ENCODE peak calls at places on chromosomes 16 and 17, in five cellular contexts. One of them, this sample, is unnamed.
A peak's percentile ranks its signal among the peaks of the same experiment; 100 is the strongest.

GRCh38 chr16:76639685-76640289 is 362.6 kb downstream of the CNTNAP4 start:
- DNase-seq in IMR-90: peak; percentile 1
- DNase-seq in mesenchymal stem cell: peak; percentile 90
- DNase-seq in H9: peak; percentile 71
- DNase-seq in trophoblast cell: peak; percentile 15
- DNase-seq in this sample: peak; percentile 78

GRCh38 chr16:77660311-77660710 is 62.0 kb upstream of the NUDT7 start:
- DNase-seq in IMR-90: peak; percentile 52
- DNase-seq in mesenchymal stem cell: peak; percentile 69
- DNase-seq in H9: peak; percentile 34
- DNase-seq in trophoblast cell: no peak
- DNase-seq in this sample: peak; percentile 63

GRCh38 chr17:72997559-72997958 is 94.9 kb downstream of the SLC39A11 start:
- DNase-seq in IMR-90: no peak
- DNase-seq in mesenchymal stem cell: peak; percentile 32
- DNase-seq in H9: peak; percentile 5
- DNase-seq in trophoblast cell: peak; percentile 85
- DNase-seq in this sample: no peak

GRCh38 chr17:71084219-71084618 is 914.9 kb downstream of the KCNJ2 start:
- DNase-seq in IMR-90: peak; percentile 22
- DNase-seq in mesenchymal stem cell: peak; percentile 46
- DNase-seq in H9: peak; percentile 78
- DNase-seq in trophoblast cell: peak; percentile 4
- DNase-seq in this sample: peak; percentile 83

GRCh38 chr16:53433930-53434435 is 288 bp upstream of the RBL2 start:
- DNase-seq in IMR-90: peak; percentile 75
- DNase-seq in mesenchymal stem cell: peak; percentile 80
- DNase-seq in H9: no peak
- DNase-seq in trophoblast cell: peak; percentile 31
- DNase-seq in this sample: peak; percentile 90

GRCh38 chr17:63850401-63850800 is 7.9 kb upstream of the SMARCD2 start:
- DNase-seq in IMR-90: no peak
- DNase-seq in mesenchymal stem cell: no peak
- DNase-seq in H9: no peak
- DNase-seq in trophoblast cell: no peak
- DNase-seq in this sample: no peak

GRCh38 chr17:60435244-60436170 is 13.2 kb downstream of the CHCT1 start:
- DNase-seq in IMR-90: peak; percentile 89
- DNase-seq in mesenchymal stem cell: peak; percentile 85
- DNase-seq in H9: peak; percentile 78
- DNase-seq in trophoblast cell: peak; percentile 67
- DNase-seq in this sample: peak; percentile 78

GRCh38 chr17:13725286-13725990 is 123.7 kb upstream of the HS3ST3A1 start:
- DNase-seq in IMR-90: peak; percentile 57
- DNase-seq in mesenchymal stem cell: peak; percentile 73
- DNase-seq in H9: no peak
- DNase-seq in trophoblast cell: no peak
- DNase-seq in this sample: no peak

GRCh38 chr17:57870283-57870635 is 20.4 kb upstream of the MRPS23 start:
- DNase-seq in IMR-90: peak; percentile 61
- DNase-seq in mesenchymal stem cell: no peak
- DNase-seq in H9: no peak
- DNase-seq in trophoblast cell: no peak
- DNase-seq in this sample: no peak
- H3K4me1 ChIP-seq in IMR-90: peaks cover 46% of the 10 kb centered on the region
- H3K4me1 ChIP-seq in mesenchymal stem cell: peaks cover 56% of the 10 kb centered on the region
- H3K4me1 ChIP-seq in H9: peaks cover 12% of the 10 kb centered on the region
- H3K4me1 ChIP-seq in trophoblast cell: peaks cover 33% of the 10 kb centered on the region
- H3K4me1 ChIP-seq in this sample: peaks cover 18% of the 10 kb centered on the region

GRCh38 chr16:72711823-72712222 is 336.1 kb downstream of the ZFHX3 start:
- DNase-seq in IMR-90: no peak
- DNase-seq in mesenchymal stem cell: peak; percentile 6
- DNase-seq in H9: no peak
- DNase-seq in trophoblast cell: no peak
- DNase-seq in this sample: no peak
- H2AK5ac ChIP-seq in IMR-90: no peak overlapping the region
- H2AK5ac ChIP-seq in mesenchymal stem cell: no peak overlapping the region
- H2AK5ac ChIP-seq in H9: no peak overlapping the region
- H2AK5ac ChIP-seq in trophoblast cell: no peak overlapping the region
- H2AK5ac ChIP-seq in this sample: no peak overlapping the region

GRCh38 chr16:56726283-56726682 is 3.6 kb upstream of the NUP93 start:
- DNase-seq in IMR-90: no peak
- DNase-seq in mesenchymal stem cell: no peak
- DNase-seq in H9: no peak
- DNase-seq in trophoblast cell: no peak
- DNase-seq in this sample: no peak

GRCh38 chr16:56729351-56729735 is 586 bp upstream of the NUP93 start:
- DNase-seq in IMR-90: no peak
- DNase-seq in mesenchymal stem cell: no peak
- DNase-seq in H9: no peak
- DNase-seq in trophoblast cell: no peak
- DNase-seq in this sample: no peak

GRCh38 chr16:56728027-56728426 is 1.9 kb upstream of the NUP93 start:
- DNase-seq in IMR-90: no peak
- DNase-seq in mesenchymal stem cell: no peak
- DNase-seq in H9: no peak
- DNase-seq in trophoblast cell: no peak
- DNase-seq in this sample: no peak

GRCh38 chr16:56724191-56724590 is 5.7 kb upstream of the NUP93 start:
- DNase-seq in IMR-90: no peak
- DNase-seq in mesenchymal stem cell: no peak
- DNase-seq in H9: no peak
- DNase-seq in trophoblast cell: no peak
- DNase-seq in this sample: no peak

GRCh38 chr16:56726926-56727325 is 3.0 kb upstream of the NUP93 start:
- DNase-seq in IMR-90: no peak
- DNase-seq in mesenchymal stem cell: no peak
- DNase-seq in H9: no peak
- DNase-seq in trophoblast cell: no peak
- DNase-seq in this sample: no peak
- H3K23ac ChIP-seq in IMR-90: no peak overlapping the region
- H3K23ac ChIP-seq in mesenchymal stem cell: no peak overlapping the region
- H3K23ac ChIP-seq in H9: no peak overlapping the region
- H3K23ac ChIP-seq in trophoblast cell: no peak overlapping the region
- H3K23ac ChIP-seq in this sample: no peak overlapping the region

DNA sequence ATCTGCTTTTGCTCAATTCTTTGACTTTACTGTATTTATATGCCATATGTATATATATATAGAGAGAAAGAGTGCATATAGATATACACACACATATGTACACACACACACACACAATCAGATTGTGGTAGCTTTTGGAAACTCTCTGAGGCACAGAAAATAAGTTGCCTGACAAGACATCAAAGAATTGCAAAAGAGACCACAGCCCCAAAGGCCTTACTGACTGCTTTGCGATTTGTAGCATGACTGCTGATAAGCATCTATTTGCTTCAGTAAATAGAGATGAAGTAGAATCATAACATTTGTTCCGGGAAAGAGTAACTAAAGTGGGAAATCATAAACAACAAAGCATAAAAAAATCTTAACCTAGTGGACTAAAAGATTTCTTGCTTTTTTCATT is 9.4 kb upstream of the AMZ2 start:
- DNase-seq in IMR-90: no peak
- DNase-seq in mesenchymal stem cell: peak; percentile 77
- DNase-seq in H9: no peak
- DNase-seq in trophoblast cell: no peak
- DNase-seq in this sample: no peak
- H3K4me1 ChIP-seq in IMR-90: peaks cover 5% of the 10 kb centered on the region
- H3K4me1 ChIP-seq in mesenchymal stem cell: peaks cover 6% of the 10 kb centered on the region
- H3K4me1 ChIP-seq in H9: no peaks in the 10 kb centered on the region
- H3K4me1 ChIP-seq in trophoblast cell: no peaks in the 10 kb centered on the region
- H3K4me1 ChIP-seq in this sample: no peaks in the 10 kb centered on the region

GRCh38 chr16:30046178-30046577 is 15.1 kb upstream of the TLCD3B start:
- DNase-seq in IMR-90: no peak
- DNase-seq in mesenchymal stem cell: no peak
- DNase-seq in H9: no peak
- DNase-seq in trophoblast cell: no peak
- DNase-seq in this sample: no peak
- H2AK5ac ChIP-seq in IMR-90: no peak overlapping the region
- H2AK5ac ChIP-seq in mesenchymal stem cell: no peak overlapping the region
- H2AK5ac ChIP-seq in H9: no peak overlapping the region
- H2AK5ac ChIP-seq in trophoblast cell: no peak overlapping the region
- H2AK5ac ChIP-seq in this sample: no peak overlapping the region

GRCh38 chr17:80499536-80499935 is 23.1 kb upstream of the NPTX1 start:
- DNase-seq in IMR-90: no peak
- DNase-seq in mesenchymal stem cell: no peak
- DNase-seq in H9: no peak
- DNase-seq in trophoblast cell: no peak
- DNase-seq in this sample: no peak
- H3K23ac ChIP-seq in IMR-90: no peak overlapping the region
- H3K23ac ChIP-seq in mesenchymal stem cell: no peak overlapping the region
- H3K23ac ChIP-seq in H9: no peak overlapping the region
- H3K23ac ChIP-seq in trophoblast cell: no peak overlapping the region
- H3K23ac ChIP-seq in this sample: no peak overlapping the region

GRCh38 chr17:83062818-83063671 is 16.4 kb upstream of the METRNL start:
- DNase-seq in IMR-90: no peak
- DNase-seq in mesenchymal stem cell: no peak
- DNase-seq in H9: peak; percentile 28
- DNase-seq in trophoblast cell: no peak
- DNase-seq in this sample: no peak

GRCh38 chr17:83064021-83064731 is 15.2 kb upstream of the METRNL start:
- DNase-seq in IMR-90: no peak
- DNase-seq in mesenchymal stem cell: no peak
- DNase-seq in H9: peak; percentile 30
- DNase-seq in trophoblast cell: no peak
- DNase-seq in this sample: no peak

GRCh38 chr17:83067071-83067717 is 12.2 kb upstream of the METRNL start:
- DNase-seq in IMR-90: no peak
- DNase-seq in mesenchymal stem cell: no peak
- DNase-seq in H9: peak; percentile 30
- DNase-seq in trophoblast cell: no peak
- DNase-seq in this sample: no peak

GRCh38 chr17:83065660-83066542 is 13.5 kb upstream of the METRNL start:
- DNase-seq in IMR-90: no peak
- DNase-seq in mesenchymal stem cell: no peak
- DNase-seq in H9: no peak
- DNase-seq in trophoblast cell: no peak
- DNase-seq in this sample: no peak

GRCh38 chr17:83064732-83065659 is 14.4 kb upstream of the METRNL start:
- DNase-seq in IMR-90: no peak
- DNase-seq in mesenchymal stem cell: no peak
- DNase-seq in H9: peak; percentile 27
- DNase-seq in trophoblast cell: no peak
- DNase-seq in this sample: no peak
- H3K4me1 ChIP-seq in IMR-90: no peaks in the 10 kb centered on the region
- H3K4me1 ChIP-seq in mesenchymal stem cell: peaks cover 9% of the 10 kb centered on the region
- H3K4me1 ChIP-seq in H9: no peaks in the 10 kb centered on the region
- H3K4me1 ChIP-seq in trophoblast cell: peaks cover 7% of the 10 kb centered on the region
- H3K4me1 ChIP-seq in this sample: no peaks in the 10 kb centered on the region

This sample was measured in mesendoderm.